ENCODE peak calls at places on chromosomes 13 and 19, in five cellular contexts. W, K, F, C and G are unnamed samples.

GRCh38 chr19:35288843-35289355 is 3.1 kb upstream of the MAG start:
- DNase-seq in W (no peak), C (peak), F (no peak), K (no peak), G (no peak)

GRCh38 chr13:50323440-50324070 is 308.3 kb downstream of the KCNRG start:
- DNase-seq in K (peak), W (peak), F (no peak), C (no peak), G (no peak)

GRCh38 chr13:38223093-38223492 is 126.6 kb upstream of the UFM1 start:
- DNase-seq in K (no peak), C (no peak), F (no peak), W (peak), G (no peak)

GRCh38 chr13:112962396-112962795 is 6.6 kb upstream of the MCF2L start:
- DNase-seq in W (no peak), C (peak), K (no peak), F (peak), G (peak)

GRCh38 chr13:102901615-102902305 is 55.9 kb downstream of the ERCC5 start:
- DNase-seq in C (no peak), K (peak), W (no peak), F (no peak), G (no peak)

GRCh38 chr13:104532131-104532530 is 1465.9 kb upstream of the SLC10A2 start:
- DNase-seq in C (no peak), K (no peak), F (no peak), W (no peak), G (no peak)

GRCh38 chr13:66586489-66586888 is 643.6 kb downstream of the PCDH9 start:
- DNase-seq in W (peak), K (no peak), C (no peak), F (no peak), G (no peak)

GRCh38 chr19:39824143-39825092 is 9.5 kb downstream of the DYRK1B start:
- DNase-seq in W (peak), F (peak), C (peak), K (peak), G (peak)

GRCh38 chr13:59024434-59024833 is 1139.3 kb downstream of the DIAPH3 start:
- DNase-seq in C (no peak), K (no peak), W (no peak), F (no peak), G (no peak)

GRCh38 chr19:27843861-27844260 is 1369.1 kb downstream of the UQCRFS1 start:
- DNase-seq in W (no peak), F (no peak), C (no peak), K (no peak), G (no peak)

GRCh38 chr13:30157616-30157993 is 149.7 kb downstream of the KATNAL1 start:
- DNase-seq in K (no peak), C (no peak), W (no peak), F (no peak), G (no peak)

GRCh38 chr19:33740811-33741396 is 55.8 kb upstream of the KCTD15 start:
- DNase-seq in C (no peak), K (peak), F (no peak), W (peak), G (no peak)

GRCh38 chr13:58712191-58712590 is 1080.6 kb downstream of the PCDH17 start:
- DNase-seq in C (no peak), W (no peak), K (no peak), F (no peak), G (no peak)

GRCh38 chr19:31312004-31312403 is 37.2 kb downstream of the TSHZ3 start:
- DNase-seq in W (peak), C (no peak), K (peak), F (no peak), G (peak)

GRCh38 chr13:26946675-26947342 is 186.2 kb upstream of the GPR12 start:
- DNase-seq in F (no peak), W (peak), K (peak), C (no peak), G (no peak)

GRCh38 chr19:7358102-7358597 is 9.4 kb downstream of the ARHGEF18 start:
- DNase-seq in W (no peak), K (no peak), C (no peak), F (no peak), G (no peak)

GRCh38 chr13:79581870-79582315 is 100.9 kb downstream of the NDFIP2 start:
- DNase-seq in F (no peak), C (peak), W (peak), K (peak), G (no peak)

GRCh38 chr19:15159251-15159650 is 41.5 kb downstream of the NOTCH3 start:
- DNase-seq in C (no peak), W (peak), K (peak), F (no peak), G (no peak)

GRCh38 chr13:40123962-40124647 is 468.6 kb downstream of the COG6 start:
- DNase-seq in W (no peak), K (no peak), F (no peak), C (no peak), G (no peak)

GRCh38 chr13:63209330-63210017 is 1793.8 kb upstream of the PCDH20 start:
- DNase-seq in F (no peak), K (no peak), C (no peak), W (peak), G (no peak)

GRCh38 chr13:92224052-92224821 is 825.8 kb downstream of the GPC5 start:
- DNase-seq in C (peak), K (peak), W (peak), F (no peak), G (no peak)

GRCh38 chr13:105599477-105600037 is 935.9 kb downstream of the EFNB2 start:
- DNase-seq in C (no peak), K (no peak), W (no peak), F (no peak), G (no peak)

GRCh38 chr13:29801737-29802305 is 48.6 kb downstream of the UBL3 start:
- DNase-seq in W (peak), K (no peak), C (peak), F (no peak), G (no peak)

GRCh38 chr19:37505958-37506386 is 767 bp upstream of the ZNF793 start:
- DNase-seq in F (no peak), W (no peak), K (no peak), C (peak), G (no peak)

GRCh38 chr13:37925878-37926473 is 56.4 kb upstream of the TRPC4 start:
- DNase-seq in K (no peak), C (no peak), W (no peak), F (no peak), G (no peak)

GRCh38 chr19:8366121-8366581 is 2.2 kb downstream of the ANGPTL4 start:
- DNase-seq in F (no peak), K (no peak), C (no peak), W (no peak), G (no peak)

GRCh38 chr13:24617394-24618218 is 62.6 kb upstream of the ATP12A start:
- DNase-seq in C (no peak), W (no peak), F (no peak), K (no peak), G (peak)

GRCh38 chr19:24074720-24075119 is 12.3 kb upstream of the ZNF254 start:
- DNase-seq in K (peak), C (no peak), W (peak), F (no peak), G (no peak)

DNA sequence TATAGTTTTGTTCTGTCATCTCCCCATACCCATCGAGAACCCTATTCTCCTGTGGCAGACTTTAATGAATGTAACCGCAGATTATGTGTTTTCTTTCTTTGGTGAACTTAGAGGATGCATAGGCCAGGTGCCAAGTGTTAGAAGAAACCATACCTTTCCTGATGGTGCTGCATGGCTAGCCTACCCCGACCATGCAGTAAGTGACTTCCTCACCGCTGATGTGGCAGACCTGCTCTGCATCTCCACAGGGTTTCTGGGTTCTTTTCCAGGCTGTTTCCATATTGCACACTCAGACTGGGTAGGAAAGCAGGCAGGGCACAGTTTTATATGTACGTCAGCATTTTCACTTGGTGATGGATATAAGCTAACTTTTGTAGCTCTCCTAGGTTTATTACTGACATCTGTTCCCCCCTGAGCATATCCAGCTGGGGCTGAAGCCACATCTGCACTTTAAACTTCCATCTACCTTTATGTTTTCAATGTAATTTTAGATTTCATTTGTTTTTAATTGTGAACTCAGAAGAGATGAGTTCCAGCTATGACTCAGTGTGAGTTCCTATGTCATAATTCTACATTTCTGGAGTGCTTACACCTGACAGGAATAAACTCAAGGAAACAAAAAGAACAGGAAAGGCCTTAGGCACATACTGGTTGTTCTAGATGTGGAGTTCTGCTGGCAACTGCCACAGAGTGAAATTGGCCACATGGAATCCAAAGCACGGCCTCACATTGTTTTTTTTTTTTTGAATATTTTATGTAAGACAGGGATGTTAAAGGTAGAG is 42.4 kb downstream of the LRCH1 start:
- DNase-seq in K (peak), W (no peak), C (no peak), F (no peak), G (no peak)
- H3K4me3 ChIP-seq in K (no peak), W (no peak), C (no peak), F (no peak), G (no peak)

DNA sequence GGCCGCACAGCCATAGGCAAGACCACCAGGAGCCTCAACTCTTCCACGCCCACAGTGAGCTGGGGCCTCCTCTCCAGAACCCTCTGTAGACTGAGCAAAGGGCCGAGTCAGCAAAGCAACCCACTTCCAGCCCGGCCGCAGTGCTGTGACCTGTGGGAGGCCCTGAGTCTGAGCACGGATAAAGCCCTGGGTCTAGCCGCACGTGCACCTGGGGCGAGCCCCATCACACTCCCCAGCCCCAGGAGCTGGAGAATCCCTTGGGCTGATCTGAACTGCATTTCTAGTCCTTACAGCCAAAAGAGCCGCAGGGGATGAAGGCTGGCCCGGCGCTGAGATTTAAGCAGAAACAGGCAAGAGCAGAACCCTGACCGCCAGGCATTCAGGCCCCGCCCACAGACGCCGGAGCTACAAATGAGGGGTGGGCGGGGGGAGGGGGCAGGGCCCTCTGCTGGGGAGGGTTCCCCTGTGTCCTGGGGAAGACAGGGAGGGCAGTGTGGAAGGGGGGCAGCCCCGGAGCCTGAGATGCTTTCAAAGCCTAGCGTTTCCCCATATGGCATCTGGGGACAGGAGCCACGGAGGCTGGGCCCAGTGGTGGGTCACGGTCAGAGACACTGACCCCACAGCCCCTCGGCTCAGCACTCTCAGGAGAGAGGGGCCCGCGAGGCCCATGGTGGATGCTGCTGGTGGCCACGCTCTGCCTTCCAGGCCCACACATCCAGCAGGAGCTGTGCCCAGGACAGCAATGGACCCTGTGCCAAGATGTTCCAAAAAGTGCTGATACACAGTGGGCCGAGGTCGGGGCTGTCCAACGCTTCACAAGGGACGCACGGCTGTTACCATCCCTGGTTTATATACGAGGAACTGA is 4.9 kb downstream of the TMEM259 start:
- DNase-seq in W (no peak), K (no peak), F (no peak), C (peak), G (no peak)
- H3K27ac ChIP-seq in W (no peak), K (peak), F (no peak), C (no peak), G (no peak)

GRCh38 chr13:99422556-99423220 is 78.6 kb upstream of the TM9SF2 start:
- DNase-seq in C (no peak), F (no peak), K (no peak), W (no peak), G (no peak)
- H3K4me3 ChIP-seq in C (no peak), F (no peak), K (no peak), W (no peak), G (no peak)

GRCh38 chr19:310141-310651 is 19.0 kb upstream of the PLPP2 start:
- DNase-seq in K (no peak), F (no peak), C (no peak), W (no peak), G (peak)
- H3K27ac ChIP-seq in K (no peak), F (no peak), C (no peak), W (no peak), G (no peak)

DNA sequence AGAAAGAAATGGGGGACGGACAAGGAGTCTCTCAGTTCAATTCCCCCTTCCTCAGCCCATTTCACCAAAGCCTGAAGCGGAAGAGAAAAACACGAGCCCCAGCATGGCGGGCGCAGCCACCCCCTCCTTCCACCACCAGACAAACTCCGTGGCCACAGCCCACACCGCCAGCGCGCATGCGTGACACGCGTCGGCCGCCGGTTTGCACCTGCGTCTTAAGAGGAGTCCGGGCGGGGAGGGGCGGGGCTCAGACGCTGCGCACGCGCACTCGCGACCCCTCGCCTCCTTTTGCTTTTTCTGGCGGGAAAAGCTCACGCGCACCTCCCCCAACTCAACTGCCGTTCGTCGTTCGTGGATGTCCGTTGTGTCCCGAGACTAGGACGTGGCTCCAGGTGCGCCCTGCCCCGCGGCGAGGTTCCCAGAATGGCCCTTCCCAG is at the start of gene KASH5:
- DNase-seq in F (peak), C (peak), K (no peak), W (peak), G (peak)
- H3K4me3 ChIP-seq in F (peak), C (no peak), K (peak), W (no peak), G (no peak)